ENCODE peak calls at places on chromosomes 5 and 9, in five cellular contexts. D is brain microvascular endothelial cell, M is A673, A is cardiac muscle cell, X is psoas muscle. H is an unnamed sample.

GRCh38 chr9:130692365-130692764 is 1.2 kb upstream of the EXOSC2 start:
- DNase-seq in D (no peak), A (no peak), M (no peak), X (peak; percentile 66), H (peak; percentile 17)

GRCh38 chr9:107268560-107268959 is 14.5 kb upstream of the RAD23B start:
- DNase-seq in M (no peak), A (no peak), X (no peak), D (no peak), H (no peak)

GRCh38 chr9:132749316-132749715 is 79.1 kb downstream of the GTF3C4 start:
- DNase-seq in D (no peak), A (no peak), M (no peak), X (no peak), H (no peak)

GRCh38 chr5:135458921-135459331 is 6.8 kb upstream of the TIFAB start:
- DNase-seq in D (no peak), A (peak; percentile 91), M (peak; percentile 48), X (no peak), H (no peak)

GRCh38 chr9:12739014-12739413 is 35.8 kb upstream of the LURAP1L start:
- DNase-seq in D (no peak), A (no peak), M (peak; percentile 25), X (no peak), H (no peak)

GRCh38 chr9:2107906-2108451 is 92.8 kb downstream of the SMARCA2 start:
- DNase-seq in X (no peak), M (no peak), D (no peak), A (peak; percentile 28), H (no peak)

GRCh38 chr5:138701678-138702077 is 51.5 kb upstream of the CTNNA1 start:
- DNase-seq in M (no peak), D (no peak), A (no peak), X (no peak), H (no peak)

GRCh38 chr5:96763012-96763411 is 44.7 kb downstream of the ERAP1 start:
- DNase-seq in X (no peak), D (no peak), A (no peak), M (no peak), H (no peak)

GRCh38 chr5:122153230-122153629 is 23.9 kb downstream of the ZNF474 start:
- DNase-seq in A (peak; percentile 58), M (no peak), X (no peak), D (no peak), H (no peak)

GRCh38 chr5:26553079-26553478 is 485.3 kb downstream of the CDH9 start:
- DNase-seq in D (no peak), A (no peak), X (no peak), M (peak; percentile 96), H (no peak)

GRCh38 chr9:17625644-17626388 is 47.0 kb downstream of the SH3GL2 start:
- DNase-seq in D (no peak), A (no peak), M (no peak), X (no peak), H (no peak)

GRCh38 chr9:105890046-105890822 is 195.9 kb downstream of the TMEM38B start:
- DNase-seq in M (no peak), A (peak; percentile 3), D (no peak), X (no peak), H (no peak)

GRCh38 chr5:80238778-80239679 is 16.8 kb downstream of the SERINC5 start:
- DNase-seq in A (peak; percentile 75), D (peak; percentile 51), M (peak; percentile 71), X (peak; percentile 83), H (peak; percentile 72)

GRCh38 chr5:102608414-102608813 is 109.6 kb upstream of the SLCO6A1 start:
- DNase-seq in X (no peak), M (no peak), A (no peak), D (no peak), H (no peak)

GRCh38 chr5:176723440-176723839 is 76.2 kb downstream of the TSPAN17 start:
- DNase-seq in X (no peak), M (no peak), D (no peak), A (no peak), H (no peak)
- H3K27ac ChIP-seq in X (no peak overlapping the region), M (no peak overlapping the region), D (no peak overlapping the region), A (no peak overlapping the region), H (no peak overlapping the region)

DNA sequence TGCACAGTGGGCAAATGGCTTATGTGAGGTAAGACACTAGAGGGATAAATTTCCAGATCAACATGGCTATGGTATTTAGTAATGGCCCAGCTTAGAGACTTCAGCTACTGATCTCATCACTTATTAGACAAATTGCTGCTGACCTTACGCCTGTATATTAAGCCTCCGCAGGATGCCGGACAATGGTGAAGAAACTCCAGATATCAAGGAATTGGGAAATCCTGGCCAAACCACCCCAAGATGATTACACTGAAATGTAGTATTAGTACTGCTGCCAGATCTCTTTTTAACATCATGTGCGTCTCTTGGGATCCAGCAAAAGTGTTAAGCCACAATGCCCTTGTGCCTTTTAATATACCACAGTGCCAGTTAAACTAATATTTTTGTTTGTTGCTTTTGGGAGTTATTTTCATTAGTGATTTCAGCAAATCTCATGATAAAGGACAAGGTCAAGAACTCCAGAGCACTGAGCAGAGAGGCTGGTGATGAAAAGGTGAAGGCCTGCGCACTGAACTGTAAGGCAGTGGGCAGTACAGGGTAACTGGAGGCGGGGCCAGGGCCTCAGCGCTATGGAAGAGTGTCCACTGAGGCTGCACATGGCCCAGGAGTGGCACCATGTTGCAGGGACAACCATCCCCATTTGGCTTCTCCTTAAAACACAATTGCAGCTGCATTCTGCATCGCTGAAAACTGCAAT is 32.5 kb downstream of the TSTD2 start:
- DNase-seq in M (no peak), X (no peak), D (no peak), A (peak; percentile 65), H (no peak)
- H3K27ac ChIP-seq in M (no peak overlapping the region), X (peak overlapping the region; percentile 89), D (no peak overlapping the region), A (peak overlapping the region; percentile 86), H (no peak overlapping the region)

GRCh38 chr5:31855527-31855862 is 216.6 kb downstream of the PDZD2 start:
- DNase-seq in M (no peak), A (no peak), D (no peak), X (no peak), H (no peak)
- H3K27ac ChIP-seq in M (no peak overlapping the region), A (no peak overlapping the region), D (no peak overlapping the region), X (peak overlapping the region; percentile 42), H (peak overlapping the region; percentile 82)

DNA sequence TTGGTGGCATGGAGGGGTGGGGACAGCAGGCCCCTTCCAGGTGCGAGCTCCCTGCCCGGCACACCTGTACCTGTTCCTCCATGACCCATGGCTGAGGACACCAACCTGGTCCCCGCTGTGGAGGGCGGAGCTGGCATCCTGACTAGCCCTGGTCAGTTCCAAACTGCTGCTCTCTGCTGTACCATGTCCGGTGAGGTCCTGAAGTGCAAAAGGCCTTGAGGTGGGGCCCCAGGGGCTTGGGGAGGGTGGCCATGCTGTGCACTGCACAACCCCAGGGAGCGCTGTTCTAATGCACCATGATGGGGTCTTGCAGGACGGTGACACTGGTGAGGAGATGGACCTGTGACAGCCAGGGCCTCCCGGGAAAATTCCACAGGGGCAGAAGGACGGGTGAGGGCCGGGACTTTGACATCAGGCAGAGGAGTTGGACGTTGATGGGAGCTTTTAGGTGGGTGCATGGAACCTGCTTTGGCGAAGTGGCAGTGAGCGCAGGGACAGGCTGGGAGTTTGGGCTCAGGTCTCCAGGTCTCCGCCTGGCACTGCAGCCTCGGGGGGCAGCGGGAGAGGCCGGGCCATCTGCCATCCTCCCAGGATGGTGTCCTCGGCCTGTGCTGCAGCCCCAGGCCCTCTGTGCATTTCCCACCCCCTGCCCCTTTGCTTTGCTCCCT is 38.9 kb downstream of the COL5A1 start:
- DNase-seq in X (no peak), D (no peak), M (no peak), A (no peak), H (no peak)
- H3K27ac ChIP-seq in X (no peak overlapping the region), D (no peak overlapping the region), M (no peak overlapping the region), A (no peak overlapping the region), H (no peak overlapping the region)

GRCh38 chr9:959914-960313 is 16.5 kb upstream of the DMRT3 start:
- DNase-seq in A (no peak), M (no peak), D (no peak), X (no peak), H (no peak)

GRCh38 chr9:965497-965896 is 11.0 kb upstream of the DMRT3 start:
- DNase-seq in X (no peak), A (no peak), M (no peak), D (no peak), H (no peak)

GRCh38 chr9:959105-959504 is 17.4 kb upstream of the DMRT3 start:
- DNase-seq in M (no peak), X (no peak), A (no peak), D (no peak), H (no peak)

GRCh38 chr9:966936-967335 is 9.5 kb upstream of the DMRT3 start:
- DNase-seq in M (no peak), D (no peak), X (no peak), A (no peak), H (no peak)

DNA sequence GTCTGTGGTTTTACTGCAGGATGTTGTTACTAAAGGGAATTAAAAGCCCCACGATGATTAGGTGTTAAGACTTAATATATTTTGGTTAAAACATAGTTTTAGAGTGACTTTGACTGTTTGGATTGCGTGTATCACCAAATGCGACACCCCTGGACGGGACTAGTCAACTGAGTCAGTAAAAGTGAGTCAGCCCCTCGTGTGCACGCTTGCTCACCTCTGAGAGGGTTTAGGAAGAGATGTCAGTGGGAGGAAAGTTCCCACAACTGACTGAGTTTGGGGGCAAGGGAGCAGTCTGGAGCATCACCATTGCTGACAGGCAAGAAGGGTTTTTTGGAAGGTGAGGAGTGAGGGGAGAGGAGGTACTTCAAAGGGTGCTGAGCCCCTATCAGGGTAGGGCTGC is 14.4 kb upstream of the DMRT3 start:
- DNase-seq in X (no peak), M (no peak), D (no peak), A (no peak), H (no peak)
- H3K27ac ChIP-seq in X (no peak overlapping the region), M (no peak overlapping the region), D (no peak overlapping the region), A (no peak overlapping the region), H (no peak overlapping the region)

H was measured in caudate nucleus.